ENCODE peak calls at places on chromosomes 3 and 15, in four cellular contexts. Y is vagina, G is right lobe of liver, Q is uterus. M is an unnamed sample. For H3K4me1, the result is how much of the 10 kb centered on the place peaks cover.

GRCh38 chr15:36726224-36726623 is 146.8 kb downstream of the CDIN1 start:
- DNase-seq in Y (no peak), G (no peak), Q (no peak), M (no peak)

GRCh38 chr3:190032924-190033323 is 87.8 kb downstream of the P3H2 start:
- DNase-seq in Y (no peak), G (no peak), Q (no peak), M (no peak)

GRCh38 chr3:115788921-115789470 is 165.7 kb downstream of the GAP43 start:
- DNase-seq in Y (no peak), G (no peak), Q (no peak), M (no peak)

GRCh38 chr3:187742351-187743171 is 2.7 kb downstream of the BCL6 start:
- DNase-seq in Y (no peak), G (peak), Q (peak), M (no peak)

GRCh38 chr3:32438596-32439344 is 47.1 kb downstream of the CMTM7 start:
- DNase-seq in Y (peak), G (no peak), Q (no peak), M (no peak)

GRCh38 chr15:56102401-56102800 is 109.0 kb upstream of the NEDD4 start:
- DNase-seq in Y (no peak), G (no peak), Q (no peak), M (no peak)

GRCh38 chr15:34266751-34267150 is 41.9 kb downstream of the EMC4 start:
- DNase-seq in Y (no peak), G (no peak), Q (no peak), M (no peak)

GRCh38 chr3:196757876-196758739 is 18.5 kb downstream of the PAK2 start:
- DNase-seq in Y (no peak), G (no peak), Q (no peak), M (no peak)

GRCh38 chr15:89345245-89345644 is 10.6 kb upstream of the POLG start:
- DNase-seq in Y (no peak), G (no peak), Q (no peak), M (no peak)

GRCh38 chr3:72169561-72170472 is 384.9 kb upstream of the PROK2 start:
- DNase-seq in Y (no peak), G (no peak), Q (no peak), M (no peak)

GRCh38 chr15:38398134-38398533 is 55.8 kb upstream of the FAM98B start:
- DNase-seq in Y (no peak), G (no peak), Q (no peak), M (peak)

GRCh38 chr3:138842483-138843188 is 7.9 kb upstream of the PIK3CB start:
- DNase-seq in Y (no peak), G (no peak), Q (no peak), M (no peak)

GRCh38 chr15:62753518-62754221 is 288.9 kb upstream of the TPM1 start:
- DNase-seq in Y (no peak), G (no peak), Q (no peak), M (no peak)

GRCh38 chr15:71114887-71115566 is at the start of gene THSD4:
- DNase-seq in Y (no peak), G (peak), Q (peak), M (peak)

GRCh38 chr3:107775958-107776357 is 253.2 kb downstream of the BBX start:
- DNase-seq in Y (no peak), G (no peak), Q (no peak), M (no peak)

GRCh38 chr15:94164202-94164807 is 67.1 kb upstream of the MCTP2 start:
- DNase-seq in Y (no peak), G (peak), Q (peak), M (no peak)

GRCh38 chr3:377158-377561 is 180.6 kb downstream of the CHL1 start:
- DNase-seq in Y (no peak), G (no peak), Q (no peak), M (no peak)

GRCh38 chr3:141384157-141384556 is 15.9 kb downstream of the ZBTB38 start:
- DNase-seq in Y (no peak), G (no peak), Q (no peak), M (no peak)

GRCh38 chr3:111284485-111285187 is 213.0 kb downstream of the NECTIN3 start:
- DNase-seq in Y (no peak), G (no peak), Q (no peak), M (no peak)

GRCh38 chr15:56929389-56929788 is 10.9 kb downstream of the TCF12 start:
- DNase-seq in Y (no peak), G (no peak), Q (no peak), M (no peak)

GRCh38 chr3:77191014-77191413 is 151.1 kb downstream of the ROBO2 start:
- DNase-seq in Y (no peak), G (no peak), Q (no peak), M (no peak)

GRCh38 chr3:101936419-101937331 is 87.4 kb downstream of the NFKBIZ start:
- DNase-seq in Y (no peak), G (no peak), Q (no peak), M (no peak)

GRCh38 chr3:67875338-67875737 is 220.9 kb upstream of the SUCLG2 start:
- DNase-seq in Y (no peak), G (peak), Q (no peak), M (no peak)

GRCh38 chr15:60551147-60551780 is 72.3 kb upstream of the ICE2 start:
- DNase-seq in Y (no peak), G (no peak), Q (no peak), M (no peak)

GRCh38 chr3:59185586-59186381 is 136.0 kb upstream of the CFAP20DC start:
- DNase-seq in Y (no peak), G (no peak), Q (no peak), M (no peak)

GRCh38 chr3:15476378-15476777 is 45.1 kb downstream of the COLQ start:
- DNase-seq in Y (no peak), G (no peak), Q (no peak), M (no peak)

GRCh38 chr15:57015897-57016296 is 97.5 kb downstream of the TCF12 start:
- DNase-seq in Y (no peak), G (no peak), Q (no peak), M (no peak)

GRCh38 chr3:153843994-153844393 is 277.2 kb upstream of the ARHGEF26 start:
- DNase-seq in Y (no peak), G (no peak), Q (no peak), M (no peak)

GRCh38 chr3:124557-125179 is 71.9 kb upstream of the CHL1 start:
- DNase-seq in Y (no peak), G (no peak), Q (no peak), M (no peak)

GRCh38 chr3:143224731-143225130 is 105.2 kb downstream of the CHST2 start:
- DNase-seq in Y (no peak), G (no peak), Q (no peak), M (no peak)

GRCh38 chr15:66886686-66887273 is 178.6 kb upstream of the SMAD3 start:
- DNase-seq in Y (peak), G (peak), Q (no peak), M (peak)

GRCh38 chr15:58568157-58568571 is 136.4 kb downstream of the LIPC start:
- DNase-seq in Y (no peak), G (no peak), Q (no peak), M (no peak)

GRCh38 chr3:124850633-124851032 is 36.5 kb downstream of the ITGB5 start:
- DNase-seq in Y (no peak), G (no peak), Q (no peak), M (peak)

GRCh38 chr15:91469627-91470567 is 369.8 kb downstream of the SV2B start:
- DNase-seq in Y (no peak), G (no peak), Q (no peak), M (no peak)

GRCh38 chr15:58438956-58439355 is 7.2 kb downstream of the LIPC start:
- DNase-seq in Y (no peak), G (peak), Q (no peak), M (no peak)

GRCh38 chr15:88571153-88572029 is 24.9 kb upstream of the DET1 start:
- DNase-seq in Y (no peak), G (no peak), Q (no peak), M (no peak)

GRCh38 chr15:45637552-45638033 is 2.8 kb downstream of the SQOR start:
- DNase-seq in Y (no peak), G (peak), Q (peak), M (peak)

GRCh38 chr3:7710284-7710683 is 791.3 kb upstream of the LMCD1 start:
- DNase-seq in Y (no peak), G (no peak), Q (no peak), M (no peak)

GRCh38 chr3:10471337-10471721 is 34.1 kb downstream of the ATP2B2 start:
- DNase-seq in Y (no peak), G (no peak), Q (no peak), M (no peak)

GRCh38 chr15:85402195-85402921 is 22.0 kb downstream of the AKAP13 start:
- DNase-seq in Y (no peak), G (no peak), Q (no peak), M (no peak)
- H3K4me1 ChIP-seq in Y (half or more), G (under half), Q (under half), M (half or more)

GRCh38 chr15:83652606-83653204 is 1.2 kb upstream of the ADAMTSL3 start:
- DNase-seq in Y (no peak), G (no peak), Q (no peak), M (no peak)
- H3K4me3 ChIP-seq in Y (no peak), G (no peak), Q (no peak), M (no peak)

DNA sequence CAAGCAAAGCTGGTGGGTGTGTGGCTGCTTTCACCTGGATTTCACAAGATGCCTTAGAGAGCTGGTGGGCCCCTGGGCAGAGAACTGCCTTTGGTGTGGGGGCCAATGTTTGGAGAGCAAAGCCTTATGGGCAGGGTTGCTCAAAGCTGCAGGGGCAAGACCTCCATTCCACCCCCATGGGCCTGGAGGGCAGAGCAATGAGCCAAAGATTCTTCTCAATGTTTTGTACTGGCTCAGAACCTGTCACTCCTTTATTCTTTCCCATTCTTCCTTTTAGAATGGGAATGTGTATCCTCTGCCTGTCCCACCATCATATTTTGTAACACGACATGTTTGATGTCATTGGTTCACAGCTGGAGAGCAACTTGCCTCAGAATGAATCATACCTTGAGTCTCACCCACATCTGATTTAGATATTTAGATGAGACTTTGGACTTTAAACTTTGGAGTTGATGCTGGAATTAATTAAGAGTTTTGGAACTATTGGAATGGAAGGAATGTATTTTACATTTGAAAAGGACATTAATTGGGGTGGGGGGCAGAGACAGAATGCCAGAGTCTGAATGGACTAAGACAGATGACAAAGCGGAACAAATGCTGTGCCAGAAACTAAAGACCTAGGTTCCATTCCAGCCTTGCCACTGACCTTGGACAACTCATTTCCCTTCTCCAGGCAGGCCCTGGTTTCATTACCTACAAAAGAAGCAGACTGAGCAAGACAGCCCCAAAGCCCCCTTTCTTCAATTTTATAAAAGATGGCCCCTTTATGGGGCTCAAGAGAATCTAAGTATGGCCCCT is 72.9 kb downstream of the DAPK2 start:
- DNase-seq in Y (peak), G (peak), Q (no peak), M (no peak)
- TF ChIP-seq CTCF in Y (no peak), G (no peak), Q (no peak), M (no peak)

GRCh38 chr15:69597061-69597592 is 144.5 kb downstream of the RPLP1 start:
- DNase-seq in Y (no peak), G (no peak), Q (no peak), M (no peak)

GRCh38 chr15:69593488-69593887 is 140.9 kb downstream of the RPLP1 start:
- DNase-seq in Y (no peak), G (no peak), Q (no peak), M (no peak)

GRCh38 chr15:69592954-69593353 is 140.3 kb downstream of the RPLP1 start:
- DNase-seq in Y (no peak), G (no peak), Q (no peak), M (no peak)

GRCh38 chr15:69593981-69594966 is 141.7 kb downstream of the RPLP1 start:
- DNase-seq in Y (no peak), G (peak), Q (no peak), M (peak)

GRCh38 chr15:69595009-69595825 is 142.6 kb downstream of the RPLP1 start:
- DNase-seq in Y (no peak), G (peak), Q (no peak), M (peak)
- H3K4me1 ChIP-seq in Y (under half), G (under half), Q (under half), M (under half)

GRCh38 chr15:74489518-74490338 is 28.8 kb upstream of the UBL7 start:
- DNase-seq in Y (no peak), G (peak), Q (peak), M (no peak)
- H3K4me3 ChIP-seq in Y (no peak), G (no peak), Q (no peak), M (no peak)

GRCh38 chr3:174862101-174862500 is 3.0 kb downstream of the NAALADL2 start:
- DNase-seq in Y (no peak), G (peak), Q (no peak), M (no peak)
- TF ChIP-seq CTCF in Y (no peak), G (peak), Q (no peak), M (no peak)

DNA sequence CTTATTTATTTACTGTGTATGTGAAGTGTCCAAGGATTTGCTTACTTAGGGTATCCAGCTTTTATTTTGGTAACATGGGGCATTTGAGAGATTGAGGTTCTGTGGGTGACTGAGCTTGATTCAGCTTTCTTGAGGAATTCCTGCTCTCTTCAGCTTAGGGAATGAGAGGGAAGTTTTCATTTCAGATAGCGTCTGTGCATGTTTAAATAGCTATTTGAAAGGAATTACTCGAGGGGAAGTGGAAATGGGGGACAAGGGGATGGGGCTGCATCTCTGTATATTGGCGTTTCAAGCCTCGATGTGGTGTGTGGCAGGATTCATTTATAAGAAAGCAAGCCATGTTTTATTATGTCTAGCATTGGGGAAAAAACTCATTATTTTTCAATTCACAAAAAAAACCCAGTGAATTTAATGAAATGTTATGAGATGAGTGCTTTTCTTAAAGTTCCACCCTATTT is 1.0 kb downstream of the ATP2C1 start:
- DNase-seq in Y (no peak), G (no peak), Q (no peak), M (no peak)
- H3K4me1 ChIP-seq in Y (under half), G (under half), Q (under half), M (under half)

DNA sequence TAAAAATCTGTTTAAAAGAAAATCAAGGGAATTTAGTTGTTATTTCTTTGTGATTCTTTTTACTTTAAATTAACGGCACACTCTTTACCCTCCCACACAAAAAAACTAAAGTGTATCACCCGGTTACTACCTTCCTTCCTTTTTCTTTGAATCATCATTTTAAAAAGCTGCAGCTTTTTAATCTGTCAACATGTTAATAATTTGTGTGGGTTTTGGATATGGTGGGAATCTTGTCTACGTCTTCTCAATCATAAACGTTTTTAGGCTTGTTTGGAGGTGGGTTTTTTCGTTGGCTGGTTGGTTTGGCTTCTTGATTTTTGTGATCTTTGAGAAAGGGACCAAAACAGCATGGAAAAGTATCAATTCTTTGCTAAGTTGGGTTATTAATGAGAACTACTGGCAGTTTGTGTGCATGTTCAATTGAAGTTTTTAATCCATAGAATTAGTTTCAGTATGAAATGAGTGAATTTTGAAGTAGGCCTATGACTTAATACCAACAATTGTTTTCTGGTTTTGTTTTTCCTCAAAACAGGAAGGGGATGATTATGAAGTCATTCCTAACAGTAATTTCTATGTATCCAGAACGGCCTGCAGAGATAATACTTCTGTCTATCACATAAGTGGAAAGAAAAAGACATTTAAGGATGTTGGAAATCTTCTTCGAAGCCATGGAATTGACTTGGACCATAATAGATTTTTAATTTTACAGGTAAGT is 4.5 kb downstream of the SMC4 start:
- DNase-seq in Y (no peak), G (no peak), Q (no peak), M (no peak)
- H3K4me3 ChIP-seq in Y (no peak), G (no peak), Q (no peak), M (peak)

GRCh38 chr15:52466134-52466701 is 62.5 kb downstream of the MYO5A start:
- DNase-seq in Y (no peak), G (no peak), Q (no peak), M (peak)

GRCh38 chr15:52462806-52463360 is 65.8 kb downstream of the MYO5A start:
- DNase-seq in Y (no peak), G (no peak), Q (no peak), M (no peak)

GRCh38 chr15:52464478-52464877 is 64.2 kb downstream of the MYO5A start:
- DNase-seq in Y (no peak), G (no peak), Q (no peak), M (no peak)

GRCh38 chr15:52464040-52464439 is 64.6 kb downstream of the MYO5A start:
- DNase-seq in Y (no peak), G (no peak), Q (no peak), M (no peak)

DNA sequence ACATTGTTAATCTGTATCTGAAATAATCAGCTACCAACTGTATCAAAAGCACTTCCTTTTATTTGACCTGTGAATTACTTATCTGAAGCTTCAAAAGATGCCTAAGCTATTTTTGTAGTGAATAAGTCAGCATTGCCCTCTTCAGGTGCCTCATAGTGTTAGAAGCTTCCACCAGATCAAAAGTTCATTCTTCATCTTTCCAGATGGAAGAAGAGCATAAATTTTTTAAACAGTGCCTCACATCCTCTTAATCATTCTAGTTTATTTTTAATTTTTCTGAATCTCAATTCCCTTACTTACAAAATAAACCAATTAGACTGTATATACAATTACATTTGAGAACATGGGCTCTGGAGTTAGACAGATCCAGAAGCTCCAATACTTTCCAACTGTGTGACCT is 65.0 kb downstream of the MYO5A start:
- DNase-seq in Y (no peak), G (no peak), Q (no peak), M (no peak)
- TF ChIP-seq CTCF in Y (no peak), G (no peak), Q (no peak), M (no peak)

DNA sequence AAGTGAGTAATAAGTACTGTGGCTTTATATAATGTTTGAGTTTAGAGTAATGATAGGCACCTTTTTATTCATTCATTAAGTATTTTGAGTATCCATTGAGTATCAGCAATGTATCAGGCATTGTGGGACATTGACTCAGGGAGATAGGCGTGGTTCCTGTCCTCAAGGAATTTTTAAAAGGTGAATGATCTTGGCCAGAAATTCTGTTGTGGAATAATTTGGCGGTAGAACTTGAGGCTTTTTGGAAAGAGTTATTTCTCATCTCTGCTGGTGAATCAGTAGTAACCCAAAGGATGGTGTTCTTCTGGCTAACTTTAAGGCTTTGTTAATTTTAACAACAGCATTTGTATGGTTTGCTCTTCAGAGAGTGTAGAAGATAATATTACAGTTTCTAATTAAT is 2.0 kb downstream of the RAB7A start:
- DNase-seq in Y (no peak), G (no peak), Q (no peak), M (no peak)
- H3K4me1 ChIP-seq in Y (half or more), G (under half), Q (under half), M (under half)

M was measured in sigmoid colon.